ENCODE peak calls at places on chromosomes 1 and 21, in six cellular contexts. I is dorsolateral prefrontal cortex, S is astrocyte of the spinal cord, J is iPS DF 6.9, F is fibroblast of lung, K is H7. Q is an unnamed sample.

GRCh38 chr21:38081663-38082062 is 165.4 kb upstream of the KCNJ6 start:
- DNase-seq in S (no peak), F (no peak), I (no peak), K (no peak), J (no peak), Q (no peak)

GRCh38 chr1:220631238-220631842 is 58.8 kb upstream of the C1orf115 start:
- DNase-seq in F (peak), I (no peak), J (no peak), S (no peak), K (no peak), Q (no peak)

GRCh38 chr1:236888903-236889302 is 93.8 kb downstream of the MTR start:
- DNase-seq in J (no peak), K (no peak), F (no peak), I (no peak), S (no peak), Q (no peak)

GRCh38 chr1:59317780-59318179 is 20.9 kb downstream of the FGGY start:
- DNase-seq in I (no peak), K (no peak), F (no peak), S (peak), J (no peak), Q (no peak)

GRCh38 chr1:202014915-202015676 is 4.7 kb downstream of the ELF3 start:
- DNase-seq in K (no peak), F (no peak), S (no peak), I (no peak), J (no peak), Q (no peak)

GRCh38 chr1:167094690-167095089 is 815 bp downstream of the STYXL2 start:
- DNase-seq in I (no peak), K (no peak), S (no peak), J (no peak), F (no peak), Q (no peak)

GRCh38 chr21:42582422-42583149 is 68.9 kb downstream of the SLC37A1 start:
- DNase-seq in S (no peak), I (no peak), K (no peak), F (no peak), J (no peak), Q (no peak)

GRCh38 chr1:36641776-36642175 is 159.1 kb upstream of the CSF3R start:
- DNase-seq in K (no peak), I (no peak), J (no peak), S (no peak), F (no peak), Q (no peak)

GRCh38 chr21:39050839-39051560 is 132.3 kb downstream of the PSMG1 start:
- DNase-seq in S (no peak), F (no peak), I (no peak), J (no peak), K (no peak), Q (no peak)

GRCh38 chr21:42471206-42471605 is 24.8 kb downstream of the RSPH1 start:
- DNase-seq in J (no peak), F (no peak), I (no peak), S (no peak), K (no peak), Q (no peak)

DNA sequence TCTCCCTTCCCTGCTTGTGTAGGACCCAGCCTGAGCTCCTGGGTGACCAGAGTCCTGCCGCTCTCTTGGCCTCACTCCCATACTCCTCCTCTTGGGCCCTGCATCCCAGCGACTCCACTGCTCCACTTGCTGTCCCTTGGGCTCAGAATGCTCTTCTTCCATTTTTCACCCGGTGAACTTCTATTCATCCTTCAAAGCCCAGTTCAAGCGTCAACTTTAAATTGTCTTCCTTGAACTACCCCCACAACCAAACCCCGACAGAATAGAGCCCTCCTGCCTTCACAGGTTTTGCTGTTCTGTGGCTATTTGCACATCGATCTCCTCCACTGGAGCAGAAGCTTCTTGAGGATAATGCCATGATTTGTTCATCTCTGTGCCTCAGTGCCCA is 215.4 kb upstream of the EDN2 start:
- DNase-seq in I (no peak), F (no peak), S (no peak), K (no peak), J (no peak), Q (no peak)
- H3K4me3 ChIP-seq in I (no peak), F (no peak), S (no peak), K (no peak), J (no peak), Q (no peak)

GRCh38 chr1:91720044-91720443 is 165.9 kb downstream of the TGFBR3 start:
- DNase-seq in F (no peak), I (no peak), S (no peak), J (no peak), K (no peak), Q (no peak)
- H3K4me3 ChIP-seq in F (no peak), I (no peak), S (no peak), J (no peak), K (no peak), Q (no peak)

GRCh38 chr1:11284784-11285183 is 11.8 kb downstream of the UBIAD1 start:
- DNase-seq in F (no peak), I (no peak), K (no peak), J (no peak), S (no peak), Q (no peak)
- H3K4me3 ChIP-seq in F (no peak), I (no peak), K (no peak), J (no peak), S (no peak), Q (no peak)

GRCh38 chr1:31705080-31705866 is 1.5 kb upstream of the COL16A1 start:
- DNase-seq in K (peak), J (no peak), I (peak), F (peak), S (peak), Q (peak)
- H3K4me3 ChIP-seq in K (peak), J (no peak), I (no peak), F (peak), S (no peak), Q (no peak)

DNA sequence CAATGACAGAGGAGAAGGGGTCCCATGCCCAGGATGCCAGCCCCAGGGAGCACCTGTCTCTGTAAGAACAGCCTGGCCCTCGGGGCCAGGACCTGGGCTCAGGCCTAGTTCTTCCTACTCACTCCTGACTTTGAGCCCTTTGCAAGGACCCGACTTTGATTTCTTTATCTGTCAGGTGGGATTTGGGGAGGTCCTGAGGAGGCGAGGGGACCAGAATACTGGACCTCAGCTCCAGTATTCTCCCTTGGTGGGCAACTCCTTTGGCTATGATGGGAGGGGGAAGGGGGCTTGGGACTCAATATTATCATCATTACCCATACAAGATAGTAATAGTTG is 18.1 kb downstream of the KCNQ4 start:
- DNase-seq in F (no peak), S (no peak), I (no peak), K (no peak), J (no peak), Q (no peak)
- H3K4me3 ChIP-seq in F (peak), S (peak), I (no peak), K (peak), J (no peak), Q (peak)

DNA sequence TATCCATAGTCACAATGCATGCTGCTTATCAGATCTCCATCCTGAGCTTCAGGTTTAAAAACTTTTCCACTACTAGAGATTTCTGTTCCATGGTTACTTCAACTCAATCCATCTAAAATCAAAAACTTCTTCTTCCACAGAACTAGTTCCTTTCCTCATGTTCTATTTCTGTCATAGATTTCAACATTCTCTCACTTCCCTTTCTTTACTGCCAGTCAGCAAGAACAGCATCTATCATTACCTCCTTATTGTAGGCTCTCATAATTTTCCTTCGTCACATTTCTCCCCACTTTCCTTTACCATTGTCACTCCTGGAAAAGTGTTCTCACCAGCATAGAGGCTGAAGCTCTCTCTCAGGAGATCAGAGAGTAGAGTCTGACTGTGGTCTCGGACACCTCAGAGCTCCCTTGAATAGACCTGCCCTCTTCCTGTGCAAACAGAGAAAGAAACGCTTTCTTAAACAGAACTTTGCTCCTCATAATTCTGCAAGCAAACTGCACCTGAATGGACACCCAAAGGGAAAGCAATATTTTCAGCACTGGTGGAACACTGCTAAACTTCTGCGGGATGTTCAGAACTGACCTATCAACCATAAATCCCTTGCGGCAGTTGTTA is 48.7 kb upstream of the KIRREL1 start:
- DNase-seq in J (no peak), F (no peak), K (no peak), I (no peak), S (no peak), Q (no peak)
- H3K4me3 ChIP-seq in J (no peak), F (no peak), K (no peak), I (no peak), S (no peak), Q (no peak)

GRCh38 chr1:234213576-234214128 is 159.6 kb upstream of the COA6 start:
- DNase-seq in I (no peak), F (no peak), K (no peak), S (no peak), J (no peak), Q (no peak)

GRCh38 chr1:234216116-234216703 is 157.0 kb upstream of the COA6 start:
- DNase-seq in S (no peak), I (no peak), K (no peak), F (no peak), J (no peak), Q (no peak)

GRCh38 chr1:234212764-234213406 is 160.4 kb upstream of the COA6 start:
- DNase-seq in F (peak), J (peak), I (peak), S (peak), K (peak), Q (peak)

GRCh38 chr1:234214911-234215892 is 158.1 kb upstream of the COA6 start:
- DNase-seq in K (peak), J (no peak), S (no peak), I (no peak), F (no peak), Q (no peak)

GRCh38 chr1:234214129-234214910 is 158.9 kb upstream of the COA6 start:
- DNase-seq in S (peak), F (no peak), K (peak), I (peak), J (no peak), Q (no peak)
- H3K4me3 ChIP-seq in S (peak), F (peak), K (peak), I (peak), J (peak), Q (peak)

GRCh38 chr1:94961582-94961981 is 34.7 kb upstream of the CNN3 start:
- DNase-seq in I (no peak), J (no peak), K (no peak), S (no peak), F (no peak), Q (no peak)

GRCh38 chr1:94962745-94963265 is 35.9 kb upstream of the CNN3 start:
- DNase-seq in K (no peak), F (peak), I (no peak), J (no peak), S (peak), Q (peak)

GRCh38 chr1:94963864-94964263 is 37.0 kb upstream of the CNN3 start:
- DNase-seq in K (no peak), I (no peak), J (no peak), F (no peak), S (no peak), Q (no peak)

GRCh38 chr1:94966033-94966432 is 39.1 kb upstream of the CNN3 start:
- DNase-seq in F (no peak), K (no peak), J (no peak), I (no peak), S (no peak), Q (no peak)

DNA sequence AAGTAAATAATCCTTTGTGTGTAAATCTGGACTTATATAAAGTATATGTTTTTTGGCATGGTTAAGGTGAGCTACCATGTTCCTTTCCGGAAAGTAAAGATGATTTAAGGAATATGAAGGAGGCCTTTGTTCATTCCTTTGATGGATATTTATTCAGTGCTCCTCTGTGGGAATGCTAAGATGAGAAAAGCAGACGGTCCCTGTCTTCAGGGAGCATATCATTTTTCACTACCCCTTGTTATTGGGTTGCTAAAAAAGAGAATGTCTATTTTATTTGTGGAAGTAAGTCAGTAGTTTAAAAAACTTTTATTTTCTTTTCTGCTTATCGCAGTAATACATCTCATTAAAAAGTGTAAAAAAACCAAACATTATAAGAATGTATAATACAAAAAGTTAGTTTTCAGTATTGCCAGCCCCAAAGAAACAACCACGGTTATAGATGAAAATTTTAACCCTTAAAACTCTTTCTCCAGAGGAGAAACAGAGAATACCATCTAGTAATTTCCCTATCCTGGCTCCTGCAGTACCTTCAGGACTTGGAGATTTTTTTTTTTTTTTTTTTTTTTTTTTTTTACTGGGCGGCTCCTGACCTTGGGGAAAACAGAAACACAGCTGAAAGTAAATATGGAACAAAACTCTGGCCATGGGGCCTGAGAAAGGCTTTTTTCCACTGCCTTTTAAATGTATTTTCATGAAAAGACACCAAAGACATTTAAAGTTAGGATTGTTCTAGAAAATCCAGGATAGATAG is 35.3 kb upstream of the CNN3 start:
- DNase-seq in S (no peak), K (no peak), F (no peak), J (no peak), I (no peak), Q (no peak)
- H3K4me3 ChIP-seq in S (no peak), K (no peak), F (peak), J (no peak), I (peak), Q (no peak)